ENCODE peak calls at places on chromosomes 2 and 18, in nine cellular contexts. P is HepG2, O is endothelial cell of umbilical vein, U is H1, A is mammary epithelial cell, E is astrocyte, H is neural progenitor cell, N is PC-3, F is GM12878. X is an unnamed sample. For H3K4me1, the result is how much of the 10 kb centered on the place peaks cover.

GRCh38 chr18:59446012-59446411 is 86.9 kb upstream of the LMAN1 start:
- DNase-seq in P (no peak), E (peak), H (peak), O (no peak), A (peak), F (no peak), U (no peak), N (no peak), X (no peak)

GRCh38 chr2:144379891-144380311 is 140.0 kb downstream of the ZEB2 start:
- DNase-seq in N (no peak), A (no peak), O (peak), U (no peak), F (no peak), E (no peak), H (peak), P (no peak), X (no peak)

GRCh38 chr2:46828491-46829239 is 86.9 kb downstream of the MCFD2 start:
- DNase-seq in E (no peak), A (no peak), U (no peak), N (no peak), H (no peak), F (no peak), O (no peak), P (no peak), X (no peak)

GRCh38 chr2:145638675-145639074 is 1118.8 kb upstream of the ZEB2 start:
- DNase-seq in O (peak), H (no peak), F (no peak), E (no peak), P (no peak), U (no peak), N (peak), A (no peak), X (no peak)

GRCh38 chr2:133421516-133422324 is 146.5 kb downstream of the NCKAP5 start:
- DNase-seq in N (no peak), O (no peak), E (peak), F (peak), P (peak), U (no peak), A (no peak), H (peak), X (no peak)

GRCh38 chr2:146094185-146094584 is 1574.3 kb upstream of the ZEB2 start:
- DNase-seq in E (no peak), H (no peak), A (no peak), N (no peak), O (no peak), P (no peak), F (no peak), U (no peak), X (no peak)

GRCh38 chr2:113211226-113212105 is 37.7 kb downstream of the PSD4 start:
- DNase-seq in U (no peak), H (no peak), F (no peak), A (peak), P (peak), E (peak), N (peak), O (no peak), X (peak)

GRCh38 chr2:113901943-113902342 is 12.1 kb downstream of the ACTR3 start:
- DNase-seq in O (no peak), E (no peak), U (no peak), P (no peak), F (no peak), A (no peak), N (no peak), H (no peak), X (no peak)

GRCh38 chr2:263022-263738 is 652 bp downstream of the SH3YL1 start:
- DNase-seq in U (peak), N (peak), F (no peak), P (no peak), O (no peak), A (no peak), E (no peak), H (no peak), X (no peak)

GRCh38 chr18:68995675-68996074 is 197.8 kb downstream of the CCDC102B start:
- DNase-seq in H (no peak), E (no peak), P (no peak), A (no peak), N (no peak), U (no peak), F (no peak), O (no peak), X (no peak)
- TF ChIP-seq EZH2 in H (no peak), E (no peak), P (no peak), A (no peak), N (no peak), U (no peak), F (no peak), O (no peak), X (no peak)

GRCh38 chr2:210195066-210195852 is 24.1 kb upstream of the KANSL1L start:
- DNase-seq in A (no peak), N (peak), H (peak), F (no peak), P (peak), O (peak), U (no peak), E (peak), X (no peak)
- H3K4me2 ChIP-seq in A (peak), N (no peak), H (no peak), F (no peak), P (peak), O (peak), U (no peak), E (peak), X (no peak)

GRCh38 chr2:222017232-222017631 is 281.6 kb downstream of the PAX3 start:
- DNase-seq in A (no peak), F (no peak), O (no peak), H (no peak), U (no peak), P (no peak), N (no peak), E (no peak), X (no peak)
- H3K4me1 ChIP-seq in A (under half), F (under half), O (under half), H (under half), U (under half), P (under half), N (under half), E (under half), X (under half)

GRCh38 chr2:20829861-20830260 is 7.0 kb upstream of the LDAH start:
- DNase-seq in O (no peak), F (no peak), N (no peak), E (no peak), U (no peak), H (no peak), A (no peak), P (no peak), X (no peak)
- TF ChIP-seq EZH2 in O (no peak), F (no peak), N (no peak), E (no peak), U (no peak), H (no peak), A (no peak), P (no peak), X (no peak)

GRCh38 chr2:69933839-69934613 is 19.1 kb downstream of the MXD1 start:
- DNase-seq in F (no peak), U (no peak), E (peak), O (peak), H (no peak), P (peak), A (peak), N (peak), X (peak)

GRCh38 chr2:69932596-69932922 is 17.6 kb downstream of the MXD1 start:
- DNase-seq in O (no peak), N (peak), H (no peak), P (no peak), E (no peak), F (no peak), U (no peak), A (no peak), X (no peak)

GRCh38 chr2:69934614-69934908 is 19.7 kb downstream of the MXD1 start:
- DNase-seq in F (no peak), O (no peak), H (no peak), P (no peak), U (no peak), E (no peak), N (no peak), A (no peak), X (no peak)

GRCh38 chr2:69931832-69932595 is 17.1 kb downstream of the MXD1 start:
- DNase-seq in N (no peak), F (no peak), O (no peak), E (no peak), U (no peak), P (no peak), A (no peak), H (no peak), X (no peak)

DNA sequence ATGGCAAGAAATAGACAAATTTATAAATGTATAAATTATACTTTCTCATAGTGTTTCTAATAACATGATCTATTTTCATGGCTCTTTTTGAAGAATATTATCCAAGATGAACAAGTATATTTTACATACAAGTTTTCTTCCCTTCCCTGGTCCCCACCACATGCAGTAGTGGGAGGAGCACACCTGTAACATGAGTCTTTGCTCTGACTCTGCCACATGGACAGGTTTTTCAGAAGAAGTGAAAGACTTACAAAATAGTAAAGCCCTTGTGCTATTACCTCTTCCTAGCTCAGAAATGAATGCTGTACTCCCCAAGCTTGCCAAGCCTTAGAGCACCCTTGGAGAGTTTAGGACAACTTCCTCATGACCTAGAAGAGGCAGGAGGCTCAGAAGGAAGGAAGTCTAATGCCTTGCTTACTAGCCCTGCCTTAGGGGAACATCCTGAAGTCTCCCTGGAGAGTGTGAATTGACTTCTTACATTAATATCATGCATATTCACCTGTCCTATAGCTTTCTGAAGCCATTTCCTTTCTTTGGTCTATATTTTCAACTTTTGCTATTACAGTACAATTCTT is 18.4 kb downstream of the MXD1 start:
- DNase-seq in H (no peak), O (peak), A (no peak), E (no peak), N (peak), U (no peak), F (no peak), P (no peak), X (no peak)
- H3K4me2 ChIP-seq in H (no peak), O (peak), A (no peak), E (peak), N (peak), U (no peak), F (no peak), P (peak), X (peak)

DNA sequence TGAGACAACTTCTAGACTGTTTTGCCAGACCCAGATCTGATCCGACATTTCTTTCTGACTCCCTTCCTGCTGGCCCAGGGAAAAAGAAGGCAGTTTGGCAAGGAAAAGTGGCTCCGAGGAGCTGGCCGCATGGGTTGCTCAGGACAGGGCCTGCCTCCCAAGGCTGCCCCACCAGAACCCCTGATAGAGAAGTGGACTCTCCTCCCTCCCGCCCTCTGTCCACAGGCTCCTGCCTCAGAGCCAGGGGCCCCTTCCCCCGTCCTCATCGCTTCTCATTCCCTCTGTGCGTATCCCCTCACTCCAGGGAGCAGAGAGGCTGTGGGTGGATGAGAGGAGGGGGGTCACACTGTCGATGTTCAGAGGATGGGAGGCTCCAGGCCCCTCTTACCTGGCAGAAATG is 110.2 kb downstream of the TNS1 start:
- DNase-seq in P (no peak), N (no peak), H (no peak), O (no peak), F (no peak), E (no peak), U (no peak), A (no peak), X (no peak)
- H3K4me1 ChIP-seq in P (under half), N (under half), H (under half), O (under half), F (under half), E (under half), U (under half), A (under half), X (under half)

X was measured in PC-9.